ENCODE peak calls at places on chromosomes 13 and 19, in ten cellular contexts. One of them, this sample, is unnamed.

GRCh38 chr13:24032674-24033073 is 127.8 kb upstream of the SPATA13 start:
- DNase-seq in activated T-cell treated with anti-CD3 and anti-CD28 coated beads, Interleukin-2, amount 50 U/mL, for 24 hours: no peak
- DNase-seq in iris pigment epithelial cell: peak
- DNase-seq in activated naive CD4-positive, alpha-beta T cell: no peak
- DNase-seq in choroid plexus epithelial cell: peak
- DNase-seq in fibroblast of villous mesenchyme: no peak
- DNase-seq in CD4-positive, alpha-beta memory T cell: no peak
- DNase-seq in A172: no peak
- DNase-seq in activated CD4-positive, alpha-beta memory T cell treated with anti-CD3 and anti-CD28 coated beads, Interleukin-2, amount 10 ng/mL, durations not matched to agents 7 days and 5 days: no peak
- DNase-seq in AG08395: peak
- DNase-seq in this sample: no peak

GRCh38 chr19:33304760-33305647 is 2.7 kb upstream of the CEBPA start:
- DNase-seq in activated CD4-positive, alpha-beta memory T cell treated with anti-CD3 and anti-CD28 coated beads, Interleukin-2, amount 10 ng/mL, durations not matched to agents 7 days and 5 days: no peak
- DNase-seq in activated T-cell treated with anti-CD3 and anti-CD28 coated beads, Interleukin-2, amount 50 U/mL, for 24 hours: no peak
- DNase-seq in choroid plexus epithelial cell: no peak
- DNase-seq in fibroblast of villous mesenchyme: no peak
- DNase-seq in A172: no peak
- DNase-seq in CD4-positive, alpha-beta memory T cell: no peak
- DNase-seq in AG08395: peak
- DNase-seq in activated naive CD4-positive, alpha-beta T cell: no peak
- DNase-seq in iris pigment epithelial cell: no peak
- DNase-seq in this sample: no peak

GRCh38 chr13:42819712-42820111 is 38.3 kb downstream of the FAM216B start:
- DNase-seq in activated T-cell treated with anti-CD3 and anti-CD28 coated beads, Interleukin-2, amount 50 U/mL, for 24 hours: no peak
- DNase-seq in activated CD4-positive, alpha-beta memory T cell treated with anti-CD3 and anti-CD28 coated beads, Interleukin-2, amount 10 ng/mL, durations not matched to agents 7 days and 5 days: no peak
- DNase-seq in AG08395: no peak
- DNase-seq in fibroblast of villous mesenchyme: no peak
- DNase-seq in choroid plexus epithelial cell: peak
- DNase-seq in CD4-positive, alpha-beta memory T cell: no peak
- DNase-seq in A172: no peak
- DNase-seq in iris pigment epithelial cell: no peak
- DNase-seq in activated naive CD4-positive, alpha-beta T cell: no peak
- DNase-seq in this sample: no peak

GRCh38 chr13:28440774-28441532 is 54.0 kb downstream of the FLT1 start:
- DNase-seq in AG08395: no peak
- DNase-seq in CD4-positive, alpha-beta memory T cell: no peak
- DNase-seq in choroid plexus epithelial cell: no peak
- DNase-seq in fibroblast of villous mesenchyme: no peak
- DNase-seq in activated CD4-positive, alpha-beta memory T cell treated with anti-CD3 and anti-CD28 coated beads, Interleukin-2, amount 10 ng/mL, durations not matched to agents 7 days and 5 days: no peak
- DNase-seq in iris pigment epithelial cell: no peak
- DNase-seq in A172: no peak
- DNase-seq in activated T-cell treated with anti-CD3 and anti-CD28 coated beads, Interleukin-2, amount 50 U/mL, for 24 hours: no peak
- DNase-seq in activated naive CD4-positive, alpha-beta T cell: no peak
- DNase-seq in this sample: no peak

GRCh38 chr19:39408392-39409206 is 2.0 kb downstream of the ZFP36 start:
- DNase-seq in AG08395: no peak
- DNase-seq in activated naive CD4-positive, alpha-beta T cell: no peak
- DNase-seq in A172: no peak
- DNase-seq in CD4-positive, alpha-beta memory T cell: peak
- DNase-seq in iris pigment epithelial cell: peak
- DNase-seq in activated CD4-positive, alpha-beta memory T cell treated with anti-CD3 and anti-CD28 coated beads, Interleukin-2, amount 10 ng/mL, durations not matched to agents 7 days and 5 days: peak
- DNase-seq in activated T-cell treated with anti-CD3 and anti-CD28 coated beads, Interleukin-2, amount 50 U/mL, for 24 hours: peak
- DNase-seq in choroid plexus epithelial cell: peak
- DNase-seq in fibroblast of villous mesenchyme: peak
- DNase-seq in this sample: peak

GRCh38 chr19:35797663-35798062 is 15.0 kb downstream of the PRODH2 start:
- DNase-seq in choroid plexus epithelial cell: peak
- DNase-seq in AG08395: no peak
- DNase-seq in activated T-cell treated with anti-CD3 and anti-CD28 coated beads, Interleukin-2, amount 50 U/mL, for 24 hours: peak
- DNase-seq in iris pigment epithelial cell: no peak
- DNase-seq in CD4-positive, alpha-beta memory T cell: no peak
- DNase-seq in activated CD4-positive, alpha-beta memory T cell treated with anti-CD3 and anti-CD28 coated beads, Interleukin-2, amount 10 ng/mL, durations not matched to agents 7 days and 5 days: no peak
- DNase-seq in activated naive CD4-positive, alpha-beta T cell: no peak
- DNase-seq in A172: no peak
- DNase-seq in fibroblast of villous mesenchyme: no peak
- DNase-seq in this sample: no peak

GRCh38 chr13:101711307-101712025 is 259.0 kb downstream of the ITGBL1 start:
- DNase-seq in activated T-cell treated with anti-CD3 and anti-CD28 coated beads, Interleukin-2, amount 50 U/mL, for 24 hours: no peak
- DNase-seq in CD4-positive, alpha-beta memory T cell: no peak
- DNase-seq in activated CD4-positive, alpha-beta memory T cell treated with anti-CD3 and anti-CD28 coated beads, Interleukin-2, amount 10 ng/mL, durations not matched to agents 7 days and 5 days: no peak
- DNase-seq in AG08395: no peak
- DNase-seq in iris pigment epithelial cell: no peak
- DNase-seq in choroid plexus epithelial cell: no peak
- DNase-seq in fibroblast of villous mesenchyme: no peak
- DNase-seq in activated naive CD4-positive, alpha-beta T cell: no peak
- DNase-seq in A172: no peak
- DNase-seq in this sample: no peak

GRCh38 chr13:44879452-44880058 is 109.7 kb downstream of the NUFIP1 start:
- DNase-seq in CD4-positive, alpha-beta memory T cell: no peak
- DNase-seq in choroid plexus epithelial cell: peak
- DNase-seq in A172: peak
- DNase-seq in activated CD4-positive, alpha-beta memory T cell treated with anti-CD3 and anti-CD28 coated beads, Interleukin-2, amount 10 ng/mL, durations not matched to agents 7 days and 5 days: peak
- DNase-seq in activated naive CD4-positive, alpha-beta T cell: no peak
- DNase-seq in AG08395: peak
- DNase-seq in iris pigment epithelial cell: peak
- DNase-seq in activated T-cell treated with anti-CD3 and anti-CD28 coated beads, Interleukin-2, amount 50 U/mL, for 24 hours: no peak
- DNase-seq in fibroblast of villous mesenchyme: peak
- DNase-seq in this sample: no peak

GRCh38 chr19:45119582-45119981 is 26.6 kb downstream of the PPP1R37 start:
- DNase-seq in A172: no peak
- DNase-seq in AG08395: no peak
- DNase-seq in activated naive CD4-positive, alpha-beta T cell: no peak
- DNase-seq in CD4-positive, alpha-beta memory T cell: no peak
- DNase-seq in activated T-cell treated with anti-CD3 and anti-CD28 coated beads, Interleukin-2, amount 50 U/mL, for 24 hours: no peak
- DNase-seq in iris pigment epithelial cell: no peak
- DNase-seq in activated CD4-positive, alpha-beta memory T cell treated with anti-CD3 and anti-CD28 coated beads, Interleukin-2, amount 10 ng/mL, durations not matched to agents 7 days and 5 days: no peak
- DNase-seq in choroid plexus epithelial cell: no peak
- DNase-seq in fibroblast of villous mesenchyme: no peak
- DNase-seq in this sample: no peak

GRCh38 chr19:42023121-42023942 is 29.3 kb upstream of the ATP1A3 start:
- DNase-seq in activated T-cell treated with anti-CD3 and anti-CD28 coated beads, Interleukin-2, amount 50 U/mL, for 24 hours: peak
- DNase-seq in A172: no peak
- DNase-seq in CD4-positive, alpha-beta memory T cell: no peak
- DNase-seq in activated naive CD4-positive, alpha-beta T cell: no peak
- DNase-seq in iris pigment epithelial cell: peak
- DNase-seq in activated CD4-positive, alpha-beta memory T cell treated with anti-CD3 and anti-CD28 coated beads, Interleukin-2, amount 10 ng/mL, durations not matched to agents 7 days and 5 days: peak
- DNase-seq in choroid plexus epithelial cell: peak
- DNase-seq in AG08395: peak
- DNase-seq in fibroblast of villous mesenchyme: peak
- DNase-seq in this sample: peak

GRCh38 chr13:110687736-110688135 is 18.2 kb downstream of the CARS2 start:
- DNase-seq in fibroblast of villous mesenchyme: no peak
- DNase-seq in iris pigment epithelial cell: no peak
- DNase-seq in CD4-positive, alpha-beta memory T cell: no peak
- DNase-seq in activated naive CD4-positive, alpha-beta T cell: no peak
- DNase-seq in A172: no peak
- DNase-seq in activated CD4-positive, alpha-beta memory T cell treated with anti-CD3 and anti-CD28 coated beads, Interleukin-2, amount 10 ng/mL, durations not matched to agents 7 days and 5 days: peak
- DNase-seq in activated T-cell treated with anti-CD3 and anti-CD28 coated beads, Interleukin-2, amount 50 U/mL, for 24 hours: no peak
- DNase-seq in AG08395: no peak
- DNase-seq in choroid plexus epithelial cell: no peak
- DNase-seq in this sample: peak

GRCh38 chr19:2188708-2189385 is 25.1 kb downstream of the DOT1L start:
- DNase-seq in choroid plexus epithelial cell: no peak
- DNase-seq in activated CD4-positive, alpha-beta memory T cell treated with anti-CD3 and anti-CD28 coated beads, Interleukin-2, amount 10 ng/mL, durations not matched to agents 7 days and 5 days: no peak
- DNase-seq in activated T-cell treated with anti-CD3 and anti-CD28 coated beads, Interleukin-2, amount 50 U/mL, for 24 hours: no peak
- DNase-seq in fibroblast of villous mesenchyme: peak
- DNase-seq in CD4-positive, alpha-beta memory T cell: no peak
- DNase-seq in iris pigment epithelial cell: no peak
- DNase-seq in A172: no peak
- DNase-seq in activated naive CD4-positive, alpha-beta T cell: no peak
- DNase-seq in AG08395: no peak
- DNase-seq in this sample: no peak